ENCODE peak calls at places on chromosomes 16 and 17, in seven cellular contexts. Z is astrocyte of the spinal cord, C is suprapubic skin, B is BJ, L is HFF-Myc, O is activated B cell treated with CpG ODN at 0.5 μM for 24 hours, V is stomach. I is an unnamed sample.

GRCh38 chr16:19295393-19295792 is 9.9 kb downstream of the CLEC19A start:
- DNase-seq in Z (no peak), C (no peak), B (no peak), L (no peak), O (no peak), V (no peak), I (no peak)

GRCh38 chr16:77273815-77274214 is 74.6 kb downstream of the SYCE1L start:
- DNase-seq in Z (peak; percentile 84), C (no peak), B (no peak), L (no peak), O (no peak), V (no peak), I (peak; percentile 75)

GRCh38 chr16:65543781-65544740 is 422.2 kb upstream of the CDH11 start:
- DNase-seq in Z (no peak), C (no peak), B (no peak), L (no peak), O (no peak), V (no peak), I (no peak)

GRCh38 chr17:40086150-40087044 is 14.0 kb downstream of the NR1D1 start:
- DNase-seq in Z (no peak), C (no peak), B (no peak), L (no peak), O (peak; percentile 63), V (peak; percentile 73), I (peak; percentile 61)

GRCh38 chr17:59420901-59421300 is 89.4 kb downstream of the YPEL2 start:
- DNase-seq in Z (no peak), C (no peak), B (no peak), L (no peak), O (no peak), V (no peak), I (no peak)

GRCh38 chr16:66442502-66443268 is 15.6 kb downstream of the BEAN1 start:
- DNase-seq in Z (no peak), C (peak; percentile 32), B (no peak), L (no peak), O (no peak), V (no peak), I (no peak)

GRCh38 chr17:44095647-44096496 is 25.3 kb downstream of the G6PC3 start:
- DNase-seq in Z (peak; percentile 95), C (no peak), B (peak; percentile 63), L (peak; percentile 80), O (no peak), V (no peak), I (peak; percentile 59)

GRCh38 chr16:74455619-74456289 is 34.5 kb upstream of the CLEC18B start:
- DNase-seq in Z (peak; percentile 77), C (no peak), B (no peak), L (no peak), O (no peak), V (no peak), I (peak; percentile 74)

GRCh38 chr17:41629826-41630670 is 5.7 kb upstream of the KRT17 start:
- DNase-seq in Z (no peak), C (no peak), B (no peak), L (no peak), O (no peak), V (no peak), I (no peak)

GRCh38 chr16:75296606-75297005 is 45.2 kb upstream of the BCAR1 start:
- DNase-seq in Z (peak; percentile 52), C (no peak), B (no peak), L (no peak), O (no peak), V (no peak), I (no peak)

GRCh38 chr16:78060787-78061186 is 38.4 kb downstream of the CLEC3A start:
- DNase-seq in Z (no peak), C (no peak), B (no peak), L (no peak), O (no peak), V (no peak), I (no peak)

GRCh38 chr17:39872700-39873099 is 4.7 kb downstream of the ZPBP2 start:
- DNase-seq in Z (peak; percentile 12), C (no peak), B (no peak), L (peak; percentile 12), O (no peak), V (no peak), I (peak; percentile 24)

GRCh38 chr16:25854141-25854540 is 162.4 kb downstream of the HS3ST4 start:
- DNase-seq in Z (no peak), C (no peak), B (no peak), L (no peak), O (no peak), V (no peak), I (no peak)

GRCh38 chr16:35186045-35186759 is 1726.8 kb downstream of the TP53TG3F start:
- DNase-seq in Z (no peak), C (peak; percentile 61), B (no peak), L (no peak), O (no peak), V (no peak), I (no peak)

GRCh38 chr16:59988591-59988990 is 1254.5 kb upstream of the GOT2 start:
- DNase-seq in Z (no peak), C (no peak), B (no peak), L (no peak), O (no peak), V (no peak), I (peak; percentile 30)

GRCh38 chr17:75959046-75959838 is 18.4 kb upstream of the FBF1 start:
- DNase-seq in Z (no peak), C (no peak), B (no peak), L (no peak), O (no peak), V (no peak), I (no peak)

GRCh38 chr17:42744283-42744805 is 496 bp downstream of the EZH1 start:
- DNase-seq in Z (peak; percentile 36), C (peak; percentile 87), B (no peak), L (peak; percentile 37), O (no peak), V (peak; percentile 76), I (peak; percentile 64)

GRCh38 chr17:66629762-66630161 is 205.2 kb upstream of the CACNG5 start:
- DNase-seq in Z (no peak), C (no peak), B (no peak), L (no peak), O (no peak), V (no peak), I (no peak)

GRCh38 chr16:72938426-72939164 is 109.3 kb downstream of the ZFHX3 start:
- DNase-seq in Z (peak; percentile 87), C (peak; percentile 94), B (no peak), L (no peak), O (no peak), V (peak; percentile 46), I (peak; percentile 72)

GRCh38 chr16:77993586-77993985 is 28.8 kb upstream of the CLEC3A start:
- DNase-seq in Z (peak; percentile 56), C (no peak), B (no peak), L (no peak), O (no peak), V (no peak), I (no peak)

GRCh38 chr16:65684230-65684629 is 562.4 kb upstream of the CDH11 start:
- DNase-seq in Z (no peak), C (no peak), B (no peak), L (no peak), O (no peak), V (no peak), I (no peak)

GRCh38 chr17:83198366-83199341 is 119.2 kb downstream of the METRNL start:
- DNase-seq in Z (no peak), C (peak; percentile 79), B (no peak), L (no peak), O (peak; percentile 14), V (no peak), I (no peak)

GRCh38 chr17:40417258-40417608 is 463 bp downstream of the TOP2A start:
- DNase-seq in Z (no peak), C (no peak), B (no peak), L (no peak), O (no peak), V (no peak), I (no peak)

GRCh38 chr17:82294086-82294773 is 20.7 kb upstream of the CSNK1D start:
- DNase-seq in Z (no peak), C (no peak), B (no peak), L (no peak), O (no peak), V (no peak), I (no peak)

GRCh38 chr16:50067290-50067853 is 1.6 kb downstream of the HEATR3 start:
- DNase-seq in Z (peak; percentile 66), C (no peak), B (no peak), L (peak; percentile 48), O (no peak), V (no peak), I (peak; percentile 33)
- TF ChIP-seq CTCF in Z (peak; percentile 69), C (no peak), B (peak; percentile 67), L (peak; percentile 61), O (no peak), V (no peak), I (no peak)

GRCh38 chr16:2743007-2743810 is 9.2 kb upstream of the SRRM2 start:
- DNase-seq in Z (no peak), C (no peak), B (no peak), L (no peak), O (no peak), V (no peak), I (no peak)
- TF ChIP-seq CTCF in Z (no peak), C (no peak), B (no peak), L (no peak), O (no peak), V (no peak), I (no peak)

GRCh38 chr16:29999605-30000004 is 3.6 kb downstream of the INO80E start:
- DNase-seq in Z (no peak), C (no peak), B (no peak), L (no peak), O (no peak), V (no peak), I (no peak)

GRCh38 chr16:30003670-30004423 is 7.0 kb downstream of the DOC2A start:
- DNase-seq in Z (no peak), C (no peak), B (no peak), L (no peak), O (no peak), V (no peak), I (no peak)

GRCh38 chr16:30004424-30004776 is 6.4 kb downstream of the DOC2A start:
- DNase-seq in Z (no peak), C (no peak), B (no peak), L (no peak), O (no peak), V (peak; percentile 28), I (no peak)

GRCh38 chr16:30002614-30003346 is 6.7 kb downstream of the INO80E start:
- DNase-seq in Z (no peak), C (no peak), B (no peak), L (no peak), O (no peak), V (no peak), I (no peak)

GRCh38 chr16:30000768-30001631 is 5.0 kb downstream of the INO80E start:
- DNase-seq in Z (no peak), C (no peak), B (no peak), L (no peak), O (no peak), V (no peak), I (no peak)
- TF ChIP-seq CTCF in Z (peak; percentile 21), C (no peak), B (peak; percentile 6), L (no peak), O (no peak), V (no peak), I (no peak)

GRCh38 chr17:12395733-12396354 is 269.8 kb upstream of the MYOCD start:
- DNase-seq in Z (no peak), C (no peak), B (no peak), L (no peak), O (no peak), V (peak; percentile 34), I (peak; percentile 14)
- TF ChIP-seq CTCF in Z (peak; percentile 67), C (peak; percentile 44), B (peak; percentile 64), L (peak; percentile 87), O (no peak), V (no peak), I (peak; percentile 34)

I was measured in MCF 10A.